ENCODE peak calls at places on chromosomes 6 and 20, in nine cellular contexts. I is right cardiac atrium; Z is gastroesophageal sphincter; J is CD4-positive, CD25-positive, alpha-beta regulatory T cell; F is Right ventricle myocardium inferior; E is heart left ventricle; O is stimulated activated memory B cell treated with anti-CD40 and anti-IgM and Interleukin-4, amounts not matched to agents 10 μg/mL and 1 μg/mL and 100 μg/mL, for 72 hours; B is stimulated activated naive CD8-positive, alpha-beta T cell treated with anti-CD3 and anti-CD28 coated beads, Interleukin-15, Interleukin-2, amounts not matched to agents 100 U/mL and 50 U/mL, for 24 hours; G is A549. C is an unnamed sample.

GRCh38 chr20:16124911-16125776 is 448.1 kb downstream of the KIF16B start:
- ATAC-seq in J (no peak), I (peak; percentile 37), F (no peak), Z (no peak), E (no peak), B (no peak), O (no peak), G (no peak), C (no peak)

GRCh38 chr20:48425776-48426175 is 402.0 kb downstream of the PREX1 start:
- ATAC-seq in F (no peak), I (no peak), G (no peak), Z (no peak), J (no peak), O (no peak), E (no peak), B (no peak), C (no peak)

GRCh38 chr6:617485-618100 is 39.3 kb downstream of the HUS1B start:
- ATAC-seq in G (peak; percentile 50), B (no peak), J (peak; percentile 50), E (no peak), Z (no peak), O (no peak), I (no peak), F (no peak), C (no peak)

GRCh38 chr6:168025831-168026325 is 28.4 kb downstream of the KIF25 start:
- ATAC-seq in Z (no peak), E (no peak), J (no peak), O (no peak), F (no peak), I (no peak), B (no peak), G (no peak), C (peak; percentile 39)

GRCh38 chr6:89022747-89023289 is 57.7 kb upstream of the PNRC1 start:
- ATAC-seq in O (no peak), F (no peak), E (peak; percentile 17), J (no peak), B (no peak), Z (peak; percentile 55), I (no peak), G (no peak), C (no peak)

GRCh38 chr6:134230940-134231339 is 87.0 kb downstream of the SGK1 start:
- ATAC-seq in Z (no peak), J (no peak), E (no peak), O (no peak), G (no peak), B (no peak), I (no peak), F (no peak), C (no peak)

GRCh38 chr6:15577550-15578171 is 85.2 kb downstream of the DTNBP1 start:
- ATAC-seq in I (no peak), J (no peak), G (no peak), B (no peak), F (no peak), E (no peak), O (no peak), Z (no peak), C (no peak)

GRCh38 chr6:160911949-160912348 is 79.6 kb upstream of the MAP3K4 start:
- ATAC-seq in O (no peak), J (no peak), I (no peak), G (no peak), E (no peak), Z (no peak), B (no peak), F (no peak), C (no peak)

GRCh38 chr20:24829649-24830370 is 119.3 kb upstream of the CST7 start:
- ATAC-seq in G (no peak), O (no peak), B (no peak), J (no peak), I (no peak), Z (no peak), E (no peak), F (no peak), C (no peak)

GRCh38 chr6:34246563-34247391 is 2.0 kb downstream of the SMIM29 start:
- ATAC-seq in F (no peak), I (no peak), E (no peak), J (no peak), B (peak; percentile 15), G (peak; percentile 4), Z (no peak), O (no peak), C (no peak)

GRCh38 chr6:140855520-140855919 is 1277.2 kb upstream of the GJE1 start:
- ATAC-seq in B (no peak), G (no peak), F (no peak), O (no peak), Z (no peak), J (no peak), E (no peak), I (no peak), C (no peak)

GRCh38 chr6:95544517-95545225 is 32.7 kb upstream of the MANEA start:
- ATAC-seq in I (peak; percentile 65), J (no peak), O (no peak), E (peak; percentile 22), B (no peak), F (peak; percentile 26), Z (no peak), G (no peak), C (no peak)

GRCh38 chr6:117771403-117771802 is 96.1 kb downstream of the NUS1 start:
- ATAC-seq in O (peak; percentile 77), F (no peak), J (no peak), G (no peak), B (no peak), E (no peak), Z (no peak), I (no peak), C (no peak)

GRCh38 chr20:10475225-10475624 is 40.1 kb downstream of the SLX4IP start:
- ATAC-seq in B (no peak), F (no peak), Z (no peak), J (no peak), O (peak; percentile 39), G (no peak), E (no peak), I (peak; percentile 11), C (no peak)

GRCh38 chr6:156449569-156449968 is 327.6 kb upstream of the ARID1B start:
- ATAC-seq in J (no peak), G (no peak), O (no peak), B (no peak), Z (no peak), E (no peak), I (no peak), F (no peak), C (no peak)

GRCh38 chr20:53608456-53609413 is 15.1 kb upstream of the ZNF217 start:
- ATAC-seq in F (peak; percentile 51), J (no peak), B (no peak), I (peak; percentile 64), O (no peak), E (peak; percentile 29), Z (no peak), G (no peak), C (peak; percentile 33)

GRCh38 chr6:166768761-166769160 is 141.7 kb upstream of the RPS6KA2 start:
- ATAC-seq in Z (no peak), J (no peak), F (no peak), G (no peak), E (no peak), O (no peak), B (no peak), I (no peak), C (no peak)

GRCh38 chr20:20084296-20084752 is 32.0 kb downstream of the CFAP61 start:
- ATAC-seq in B (no peak), I (no peak), J (no peak), O (no peak), G (peak; percentile 49), E (peak; percentile 12), Z (no peak), F (peak; percentile 47), C (no peak)